ENCODE peak calls at places on chromosomes 16 and 17, in ten cellular contexts. Y, H, S, I, Q, T, J, B, A and D are unnamed samples.

GRCh38 chr17:56300191-56300590 is 146.9 kb downstream of the ANKFN1 start:
- DNase-seq in Y (no peak), H (no peak), S (no peak), I (no peak), Q (no peak), T (no peak), J (no peak), B (no peak), A (no peak), D (no peak)

GRCh38 chr16:79644977-79645667 is 44.6 kb upstream of the MAF start:
- DNase-seq in Y (no peak), H (no peak), S (peak; percentile 10), I (no peak), Q (no peak), T (no peak), J (no peak), B (no peak), A (no peak), D (no peak)

GRCh38 chr17:45342871-45343526 is 26.2 kb upstream of the MAP3K14 start:
- DNase-seq in Y (no peak), H (no peak), S (no peak), I (no peak), Q (no peak), T (no peak), J (no peak), B (no peak), A (no peak), D (no peak)

GRCh38 chr16:82010649-82011048 is 621 bp downstream of the SDR42E1 start:
- DNase-seq in Y (no peak), H (no peak), S (no peak), I (no peak), Q (no peak), T (no peak), J (no peak), B (no peak), A (no peak), D (no peak)

GRCh38 chr17:9355841-9356240 is 219.8 kb downstream of the STX8 start:
- DNase-seq in Y (no peak), H (no peak), S (no peak), I (no peak), Q (no peak), T (no peak), J (no peak), B (no peak), A (no peak), D (no peak)

GRCh38 chr17:58402047-58402446 is 15.3 kb downstream of the RNF43 start:
- DNase-seq in Y (no peak), H (no peak), S (peak; percentile 90), I (no peak), Q (no peak), T (no peak), J (no peak), B (no peak), A (no peak), D (no peak)

GRCh38 chr17:40032322-40033320 is 17.4 kb downstream of the CSF3 start:
- DNase-seq in Y (no peak), H (no peak), S (no peak), I (no peak), Q (no peak), T (no peak), J (peak; percentile 37), B (no peak), A (peak; percentile 90), D (no peak)

GRCh38 chr16:88338111-88338510 is 44.6 kb upstream of the ZNF469 start:
- DNase-seq in Y (no peak), H (peak; percentile 10), S (no peak), I (no peak), Q (no peak), T (no peak), J (no peak), B (no peak), A (no peak), D (no peak)

GRCh38 chr17:79905832-79906231 is 66.6 kb upstream of the CBX4 start:
- DNase-seq in Y (no peak), H (no peak), S (no peak), I (no peak), Q (no peak), T (no peak), J (no peak), B (peak; percentile 54), A (no peak), D (no peak)

GRCh38 chr17:43914451-43914850 is 7.1 kb upstream of the MPP2 start:
- DNase-seq in Y (no peak), H (no peak), S (no peak), I (no peak), Q (no peak), T (no peak), J (no peak), B (no peak), A (no peak), D (peak; percentile 87)

GRCh38 chr16:77759821-77760220 is 28.5 kb upstream of the VAT1L start:
- DNase-seq in Y (no peak), H (no peak), S (peak; percentile 30), I (no peak), Q (no peak), T (no peak), J (no peak), B (no peak), A (no peak), D (no peak)

DNA sequence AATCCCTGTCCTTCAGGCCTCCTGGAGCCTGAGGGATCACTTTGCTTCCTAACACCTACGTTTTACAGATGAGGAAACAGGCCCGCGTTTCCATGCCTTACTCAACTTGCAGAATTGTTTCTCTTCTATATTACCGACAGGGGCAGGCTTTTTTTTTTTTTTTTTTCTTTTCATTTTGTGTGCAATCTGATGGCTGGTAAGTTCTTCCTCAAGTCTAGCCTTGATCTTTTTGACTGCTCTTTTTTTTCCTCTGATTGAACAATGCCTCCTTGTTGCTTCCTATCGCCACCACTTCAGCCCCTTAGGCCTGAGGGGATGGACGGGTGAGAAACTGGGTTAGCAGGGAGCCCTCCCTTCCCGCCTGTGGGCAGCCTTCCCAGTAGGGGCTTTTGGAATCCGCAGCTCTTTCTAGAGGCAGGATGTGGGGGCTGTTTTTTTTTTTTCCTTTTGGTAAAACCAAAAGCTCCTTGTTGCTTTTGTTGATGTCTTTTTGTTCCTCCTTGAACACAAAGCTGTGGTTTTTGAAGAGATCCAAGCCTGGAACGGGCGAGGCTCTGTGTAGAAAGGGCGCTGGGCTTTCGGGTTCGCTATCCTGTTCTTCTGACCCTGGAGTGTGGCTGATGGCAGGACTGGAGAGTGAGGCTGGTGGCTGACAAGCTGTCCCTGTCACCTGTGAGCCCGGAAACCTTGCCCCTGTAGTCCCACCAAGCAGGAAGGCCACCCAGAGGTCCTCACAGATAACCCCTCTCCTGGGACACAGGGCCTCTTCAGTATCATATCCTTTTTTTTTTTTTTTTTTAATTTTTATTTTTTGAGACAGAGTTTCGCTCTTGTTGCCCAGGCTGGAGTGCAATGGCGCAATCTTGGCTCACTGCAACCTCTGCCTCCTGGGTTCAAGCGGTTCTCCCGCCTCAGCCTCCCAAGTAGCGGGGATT is 14.0 kb downstream of the LASP1 start:
- DNase-seq in Y (no peak), H (no peak), S (peak; percentile 57), I (no peak), Q (no peak), T (no peak), J (peak; percentile 69), B (no peak), A (no peak), D (no peak)
- TF ChIP-seq CTCF in Y (no peak), H (peak; percentile 26), S (peak; percentile 5), I (no peak), Q (no peak), T (no peak), J (peak; percentile 32), B (no peak), A (no peak), D (no peak)

GRCh38 chr17:82318169-82318498 is 726 bp upstream of the CD7 start:
- DNase-seq in Y (no peak), H (no peak), S (no peak), I (no peak), Q (no peak), T (no peak), J (no peak), B (no peak), A (no peak), D (no peak)
- TF ChIP-seq CTCF in Y (no peak), H (no peak), S (no peak), I (no peak), Q (no peak), T (no peak), J (no peak), B (no peak), A (no peak), D (no peak)

DNA sequence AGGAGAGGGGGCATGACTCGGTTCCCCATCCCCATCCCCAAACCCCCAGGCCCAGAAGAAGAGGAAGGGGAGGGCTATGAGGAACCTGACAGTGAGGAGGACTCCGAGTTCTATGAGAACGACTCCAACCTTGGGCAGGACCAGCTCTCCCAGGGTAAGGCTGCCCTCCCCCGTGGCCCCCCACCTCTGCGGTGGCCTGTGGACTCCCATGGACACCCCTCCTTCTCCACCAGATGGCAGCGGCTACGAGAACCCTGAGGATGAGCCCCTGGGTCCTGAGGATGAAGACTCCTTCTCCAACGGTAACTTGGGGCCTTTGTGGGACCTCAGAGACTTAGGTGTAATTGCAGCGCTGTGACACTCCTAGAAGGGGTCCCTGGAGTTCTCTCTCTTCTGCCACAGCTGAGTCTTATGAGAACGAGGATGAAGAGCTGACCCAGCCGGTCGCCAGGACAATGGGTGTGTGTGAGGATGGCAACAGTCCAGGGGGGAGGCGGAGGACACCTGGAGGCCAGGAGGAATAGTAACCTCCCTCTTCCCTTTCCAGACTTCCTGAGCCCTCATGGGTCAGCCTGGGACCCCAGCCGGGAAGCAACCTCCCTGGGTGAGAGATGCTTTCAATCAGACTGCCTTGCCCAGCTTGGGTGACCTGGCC is 5.6 kb downstream of the CD19 start:
- DNase-seq in Y (no peak), H (no peak), S (no peak), I (no peak), Q (no peak), T (no peak), J (peak; percentile 52), B (no peak), A (no peak), D (no peak)
- TF ChIP-seq CTCF in Y (no peak), H (no peak), S (no peak), I (no peak), Q (no peak), T (no peak), J (peak; percentile 27), B (no peak), A (no peak), D (no peak)

GRCh38 chr16:58733671-58734458 is at the start of gene GOT2:
- DNase-seq in Y (peak; percentile 93), H (peak; percentile 90), S (peak; percentile 88), I (peak; percentile 51), Q (peak; percentile 92), T (peak; percentile 83), J (peak; percentile 96), B (peak; percentile 88), A (peak; percentile 92), D (no peak)
- TF ChIP-seq CTCF in Y (peak; percentile 97), H (peak; percentile 93), S (peak; percentile 77), I (peak; percentile 92), Q (peak; percentile 99), T (peak; percentile 83), J (peak; percentile 93), B (peak; percentile 72), A (peak; percentile 92), D (peak; percentile 78)

DNA sequence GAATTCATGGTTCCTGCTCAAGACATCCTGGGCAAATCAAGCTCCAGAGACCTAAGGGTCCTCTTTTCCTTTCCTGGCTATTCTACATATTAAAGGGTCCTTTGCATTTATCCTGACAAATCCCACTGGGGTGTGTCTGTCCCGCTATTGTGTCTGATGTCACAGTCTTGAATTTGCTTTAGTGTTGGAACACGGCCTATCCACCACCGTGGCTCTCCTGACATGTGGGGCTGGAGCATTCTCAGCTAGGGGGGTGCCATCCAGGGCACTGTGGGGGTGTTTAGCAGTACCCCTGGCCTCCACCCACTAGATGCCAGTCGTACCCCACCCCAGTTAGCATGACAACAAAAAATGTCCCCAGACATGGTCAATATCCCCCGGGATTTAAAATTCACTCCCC is 92.9 kb downstream of the IRF8 start:
- DNase-seq in Y (no peak), H (no peak), S (no peak), I (no peak), Q (no peak), T (no peak), J (no peak), B (no peak), A (no peak), D (no peak)
- TF ChIP-seq CTCF in Y (no peak), H (no peak), S (no peak), I (no peak), Q (no peak), T (no peak), J (no peak), B (no peak), A (no peak), D (no peak)